ENCODE peak calls at places on chromosomes 3 and 15, in four cellular contexts. D, U, J and O are unnamed samples.

GRCh38 chr15:89110060-89110459 is 21.8 kb downstream of the ABHD2 start:
- DNase-seq in U (no peak), D (no peak), J (no peak), O (no peak)

GRCh38 chr3:144810150-144810549 is 838.5 kb downstream of the DIPK2A start:
- DNase-seq in J (no peak), U (no peak), D (no peak), O (no peak)

GRCh38 chr3:115438799-115439198 is 184.5 kb upstream of the GAP43 start:
- DNase-seq in D (no peak), J (no peak), U (no peak), O (no peak)

GRCh38 chr15:66387176-66388056 is 704 bp downstream of the MAP2K1 start:
- DNase-seq in J (peak), U (peak), D (peak), O (peak)

GRCh38 chr3:153951276-153951675 is 169.9 kb upstream of the ARHGEF26 start:
- DNase-seq in U (no peak), J (no peak), D (no peak), O (no peak)

GRCh38 chr15:98865397-98866339 is 141.9 kb downstream of the PGPEP1L start:
- DNase-seq in D (peak), U (peak), J (peak), O (peak)

GRCh38 chr3:78919021-78919755 is 848.6 kb downstream of the ROBO1 start:
- DNase-seq in U (peak), J (peak), D (no peak), O (peak)

GRCh38 chr3:51371943-51372557 is 13.0 kb upstream of the MANF start:
- DNase-seq in U (peak), D (no peak), J (peak), O (no peak)

GRCh38 chr15:73564255-73564654 is 68.9 kb downstream of the NPTN start:
- DNase-seq in U (peak), D (no peak), J (peak), O (no peak)

GRCh38 chr3:187985636-187986035 is 168.3 kb upstream of the LPP start:
- DNase-seq in D (no peak), U (no peak), J (no peak), O (no peak)

GRCh38 chr3:138729279-138729678 is 105.4 kb downstream of the PIK3CB start:
- DNase-seq in D (no peak), U (no peak), J (no peak), O (no peak)

GRCh38 chr15:37095197-37095992 is 5.0 kb downstream of the MEIS2 start:
- DNase-seq in J (no peak), D (no peak), U (no peak), O (no peak)

GRCh38 chr15:84909782-84910181 is 25.3 kb downstream of the SLC28A1 start:
- DNase-seq in J (no peak), U (no peak), D (no peak), O (no peak)

GRCh38 chr15:51561271-51561670 is 61.3 kb downstream of the DMXL2 start:
- DNase-seq in J (no peak), D (no peak), U (peak), O (no peak)

GRCh38 chr3:10205461-10206165 is 40.9 kb downstream of the IRAK2 start:
- DNase-seq in J (peak), D (no peak), U (peak), O (no peak)